ENCODE peak calls at places on chromosome 5, in nine cellular contexts. H is WTC11, P is body of pancreas, W is RWPE2, J is fibroblast of lung, Y is AG04449, L is astrocyte of the spinal cord, V is GM12878, F is cardiac fibroblast. M is an unnamed sample.

GRCh38 chr5:40904205-40904993 is 4.9 kb upstream of the C7 start:
- DNase-seq in H (peak; percentile 68), P (peak; percentile 87), W (no peak), J (peak; percentile 89), Y (peak; percentile 26), L (peak; percentile 88), V (peak; percentile 15), F (peak; percentile 93), M (peak; percentile 43)

GRCh38 chr5:154712518-154713437 is 42.4 kb upstream of the LARP1 start:
- DNase-seq in H (peak; percentile 82), P (peak; percentile 93), W (no peak), J (no peak), Y (no peak), L (no peak), V (no peak), F (no peak), M (no peak)

GRCh38 chr5:143685416-143685815 is 126.5 kb upstream of the HMHB1 start:
- DNase-seq in H (no peak), P (no peak), W (no peak), J (peak; percentile 61), Y (no peak), L (peak; percentile 29), V (no peak), F (peak; percentile 56), M (no peak)

GRCh38 chr5:6707852-6708251 is 5.4 kb upstream of the TENT4A start:
- DNase-seq in H (no peak), P (no peak), W (no peak), J (no peak), Y (no peak), L (no peak), V (no peak), F (no peak), M (no peak)

GRCh38 chr5:161382702-161383101 is 163.8 kb downstream of the GABRB2 start:
- DNase-seq in H (no peak), P (no peak), W (no peak), J (no peak), Y (no peak), L (no peak), V (no peak), F (no peak), M (no peak)

GRCh38 chr5:1118738-1119137 is 6.9 kb upstream of the SLC12A7 start:
- DNase-seq in H (no peak), P (no peak), W (no peak), J (no peak), Y (no peak), L (no peak), V (no peak), F (no peak), M (no peak)

GRCh38 chr5:135135530-135136201 is 101.6 kb upstream of the PITX1 start:
- DNase-seq in H (no peak), P (peak; percentile 31), W (peak; percentile 91), J (peak; percentile 87), Y (no peak), L (peak; percentile 55), V (no peak), F (peak; percentile 77), M (no peak)

GRCh38 chr5:59799668-59800374 is 93.7 kb downstream of the PDE4D start:
- DNase-seq in H (no peak), P (peak; percentile 28), W (no peak), J (peak; percentile 79), Y (no peak), L (peak; percentile 75), V (peak; percentile 24), F (peak; percentile 69), M (no peak)

GRCh38 chr5:180648658-180649296 is 623 bp downstream of the FLT4 start:
- DNase-seq in H (peak; percentile 75), P (no peak), W (no peak), J (no peak), Y (no peak), L (no peak), V (no peak), F (no peak), M (peak; percentile 56)

GRCh38 chr5:143964919-143965318 is 153.0 kb downstream of the HMHB1 start:
- DNase-seq in H (no peak), P (no peak), W (no peak), J (peak; percentile 14), Y (no peak), L (no peak), V (no peak), F (no peak), M (no peak)

GRCh38 chr5:12845549-12846159 is 941.4 kb upstream of the CTNND2 start:
- DNase-seq in H (peak; percentile 21), P (no peak), W (no peak), J (no peak), Y (no peak), L (no peak), V (no peak), F (no peak), M (no peak)

GRCh38 chr5:122259995-122260394 is 52.0 kb upstream of the SNCAIP start:
- DNase-seq in H (no peak), P (no peak), W (no peak), J (peak; percentile 51), Y (peak; percentile 67), L (peak; percentile 80), V (no peak), F (peak; percentile 35), M (no peak)

GRCh38 chr5:95441631-95442030 is 50.5 kb downstream of the FAM81B start:
- DNase-seq in H (no peak), P (no peak), W (no peak), J (no peak), Y (no peak), L (no peak), V (no peak), F (no peak), M (no peak)

GRCh38 chr5:11468334-11469039 is 435.8 kb downstream of the CTNND2 start:
- DNase-seq in H (no peak), P (no peak), W (no peak), J (no peak), Y (no peak), L (peak; percentile 41), V (no peak), F (no peak), M (no peak)

GRCh38 chr5:143543358-143544255 is 140.1 kb upstream of the NR3C1 start:
- DNase-seq in H (no peak), P (no peak), W (no peak), J (peak; percentile 30), Y (no peak), L (peak; percentile 44), V (no peak), F (peak; percentile 42), M (no peak)

DNA sequence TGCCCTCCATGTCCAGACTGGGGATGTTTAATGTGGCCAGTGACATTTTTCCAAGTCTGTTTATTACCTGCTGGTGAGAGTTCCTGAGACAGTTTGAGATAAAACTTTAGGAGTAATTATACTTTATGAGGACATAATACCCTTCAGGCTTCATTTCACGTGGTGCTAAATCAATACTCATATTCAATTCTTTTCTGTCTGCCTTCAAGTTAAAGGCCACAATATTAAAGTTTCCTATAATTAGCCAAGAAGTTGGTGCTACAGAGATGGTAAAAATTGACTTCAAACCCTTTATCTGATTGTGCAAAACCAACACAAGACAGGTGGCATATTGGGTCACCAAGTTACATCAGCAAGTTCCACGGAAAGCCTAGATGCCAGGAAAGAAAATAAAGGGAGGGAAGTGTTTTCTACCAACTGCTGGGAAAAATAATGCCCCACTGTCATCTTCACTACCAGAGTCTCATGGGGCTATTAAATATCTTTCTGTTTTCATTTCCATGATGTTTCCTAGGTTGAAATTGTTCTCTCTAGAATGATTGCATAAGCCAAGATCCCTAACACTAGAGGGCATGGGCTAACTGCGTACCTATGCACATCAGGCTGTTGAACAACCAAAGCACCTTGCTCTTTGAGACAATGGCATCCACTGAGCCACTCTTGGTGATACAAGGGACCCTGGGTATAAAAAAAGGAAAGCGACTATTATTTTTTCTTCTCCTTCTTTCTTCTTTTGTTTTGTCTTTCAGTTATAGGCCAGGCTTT is 68.7 kb downstream of the INSYN2B start:
- DNase-seq in H (no peak), P (no peak), W (no peak), J (no peak), Y (no peak), L (no peak), V (no peak), F (no peak), M (no peak)
- TF ChIP-seq CTCF in H (no peak), P (no peak), W (peak; percentile 50), J (no peak), Y (no peak), L (no peak), V (no peak), F (no peak), M (no peak)

DNA sequence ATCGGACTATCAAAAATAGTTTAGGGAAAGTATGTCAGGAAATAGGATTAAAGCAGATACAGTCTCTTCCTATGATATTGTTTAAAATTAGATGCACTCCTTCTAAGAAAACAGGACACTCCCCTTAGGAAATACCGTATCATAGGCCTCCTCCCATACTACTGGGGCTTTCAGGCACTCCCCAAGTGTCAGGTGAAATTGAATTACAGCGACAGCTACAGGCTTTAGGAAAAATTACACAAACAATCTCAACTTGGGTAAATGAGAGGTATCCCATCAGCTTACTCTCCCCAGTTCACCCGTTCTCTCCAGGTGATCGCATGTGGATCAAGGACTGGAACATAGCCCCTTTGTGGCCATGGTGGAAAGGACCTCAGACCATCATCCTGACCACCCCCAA is 110.4 kb upstream of the EPB41L4A start:
- DNase-seq in H (no peak), P (no peak), W (no peak), J (no peak), Y (no peak), L (no peak), V (no peak), F (peak; percentile 36), M (no peak)
- TF ChIP-seq CTCF in H (peak; percentile 13), P (peak; percentile 39), W (peak; percentile 31), J (no peak), Y (no peak), L (peak; percentile 24), V (peak; percentile 58), F (peak; percentile 8), M (peak; percentile 46)

GRCh38 chr5:133779828-133780475 is 167.6 kb upstream of the FSTL4 start:
- DNase-seq in H (peak; percentile 33), P (no peak), W (no peak), J (no peak), Y (no peak), L (no peak), V (no peak), F (no peak), M (no peak)
- TF ChIP-seq CTCF in H (no peak), P (no peak), W (no peak), J (no peak), Y (no peak), L (no peak), V (peak; percentile 17), F (no peak), M (peak; percentile 41)

GRCh38 chr5:172983542-172984243 is at the start of gene ATP6V0E1:
- DNase-seq in H (peak; percentile 98), P (peak; percentile 97), W (peak; percentile 95), J (peak; percentile 90), Y (peak; percentile 33), L (peak; percentile 92), V (peak; percentile 66), F (peak; percentile 95), M (peak; percentile 95)

GRCh38 chr5:172979778-172980177 is 3.8 kb upstream of the ATP6V0E1 start:
- DNase-seq in H (no peak), P (no peak), W (no peak), J (no peak), Y (no peak), L (no peak), V (no peak), F (no peak), M (no peak)

GRCh38 chr5:172981931-172982330 is 1.6 kb upstream of the ATP6V0E1 start:
- DNase-seq in H (no peak), P (peak; percentile 69), W (no peak), J (no peak), Y (no peak), L (no peak), V (no peak), F (no peak), M (no peak)

GRCh38 chr5:172985596-172985995 is 2.0 kb downstream of the ATP6V0E1 start:
- DNase-seq in H (no peak), P (no peak), W (no peak), J (no peak), Y (no peak), L (no peak), V (no peak), F (no peak), M (no peak)

GRCh38 chr5:172984244-172984953 is 828 bp downstream of the ATP6V0E1 start:
- DNase-seq in H (peak; percentile 68), P (peak; percentile 78), W (peak; percentile 83), J (peak; percentile 94), Y (peak; percentile 52), L (peak; percentile 87), V (peak; percentile 56), F (peak; percentile 91), M (peak; percentile 82)
- TF ChIP-seq CTCF in H (no peak), P (peak; percentile 32), W (peak; percentile 82), J (peak; percentile 74), Y (peak; percentile 74), L (peak; percentile 74), V (peak; percentile 74), F (peak; percentile 73), M (peak; percentile 73)

M was measured in GM13977.